ENCODE peak calls at places on chromosomes 1 and 21, in ten cellular contexts. S is transverse colon, Q is esophagus muscularis mucosa, V is suprapubic skin, J is H1, C is stomach, Z is SK-N-SH, M is sigmoid colon, H is HepG2, A is K562. T is an unnamed sample.

GRCh38 chr1:63836374-63836773 is 62.6 kb downstream of the ROR1 start:
- DNase-seq in M (no peak), Q (no peak), H (no peak), Z (no peak), C (no peak), V (no peak), S (no peak), A (no peak), J (no peak), T (no peak)

GRCh38 chr1:11388617-11389016 is 90.3 kb upstream of the DISP3 start:
- DNase-seq in C (no peak), J (no peak), A (no peak), M (no peak), S (no peak), Z (no peak), H (no peak), Q (no peak), V (no peak), T (no peak)

GRCh38 chr1:33161061-33161681 is 20.7 kb downstream of the TRIM62 start:
- DNase-seq in M (peak; percentile 82), Z (peak; percentile 97), H (no peak), S (no peak), Q (no peak), C (no peak), J (no peak), A (no peak), V (no peak), T (no peak)

GRCh38 chr1:150187560-150187931 is 37.8 kb downstream of the PLEKHO1 start:
- DNase-seq in M (no peak), J (no peak), Z (peak; percentile 19), C (no peak), Q (no peak), H (no peak), A (no peak), S (no peak), V (no peak), T (no peak)

GRCh38 chr21:44596068-44596725 is 3.9 kb upstream of the KRTAP10-6 start:
- DNase-seq in Q (peak; percentile 89), Z (no peak), V (no peak), M (no peak), H (no peak), S (no peak), J (peak; percentile 39), A (no peak), C (no peak), T (no peak)

GRCh38 chr1:160251006-160251405 is 11.3 kb downstream of the DCAF8 start:
- DNase-seq in H (no peak), V (no peak), Z (no peak), A (no peak), C (no peak), S (no peak), Q (no peak), J (no peak), M (no peak), T (no peak)

GRCh38 chr1:168626326-168626725 is 49.9 kb downstream of the XCL1 start:
- DNase-seq in C (no peak), V (no peak), S (no peak), A (no peak), Z (no peak), M (no peak), J (no peak), H (no peak), Q (no peak), T (no peak)

GRCh38 chr1:244732846-244733450 is 80.0 kb downstream of the DESI2 start:
- DNase-seq in A (no peak), Z (no peak), V (no peak), Q (no peak), S (no peak), H (no peak), C (no peak), J (no peak), M (no peak), T (peak; percentile 45)

GRCh38 chr1:234271243-234271606 is 102.0 kb upstream of the COA6 start:
- DNase-seq in S (no peak), M (no peak), Z (no peak), C (no peak), A (no peak), H (no peak), Q (no peak), V (no peak), J (no peak), T (no peak)

GRCh38 chr1:173393655-173393993 is 83.5 kb upstream of the PRDX6 start:
- DNase-seq in Z (no peak), H (no peak), S (no peak), A (no peak), C (no peak), M (no peak), V (no peak), Q (no peak), J (no peak), T (no peak)

GRCh38 chr1:237911911-237912310 is 21.2 kb upstream of the ZP4 start:
- DNase-seq in A (no peak), M (no peak), Q (no peak), C (no peak), H (no peak), V (no peak), Z (no peak), S (no peak), J (no peak), T (no peak)

GRCh38 chr1:237913345-237913744 is 22.6 kb upstream of the ZP4 start:
- DNase-seq in Z (no peak), H (no peak), S (no peak), Q (no peak), J (no peak), V (no peak), C (no peak), A (no peak), M (no peak), T (no peak)

DNA sequence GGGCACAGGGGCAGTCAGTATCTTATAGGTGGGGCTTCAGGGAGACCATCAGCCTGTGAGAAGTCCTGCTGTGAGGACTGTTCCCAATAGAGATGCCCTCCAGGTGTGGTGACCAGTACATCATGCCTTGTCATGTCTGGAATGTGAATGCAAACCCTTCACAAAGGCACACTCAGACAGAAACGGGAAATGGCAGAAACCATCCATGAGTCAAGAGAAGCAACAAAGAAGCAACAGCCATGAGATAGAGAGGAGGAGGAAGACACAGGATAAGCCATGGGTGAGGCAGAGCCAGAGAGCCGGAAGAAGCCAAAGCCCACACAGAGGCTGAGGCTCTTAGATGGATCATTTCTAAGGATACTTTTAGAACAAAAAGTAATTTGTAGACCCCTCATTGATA is 20.1 kb upstream of the ZP4 start:
- DNase-seq in J (no peak), A (no peak), V (no peak), S (no peak), Z (no peak), C (no peak), M (no peak), Q (no peak), H (no peak), T (no peak)
- H3K4me1 ChIP-seq in J (no peaks in the 10 kb centered on the region), A (no peaks in the 10 kb centered on the region), V (no peaks in the 10 kb centered on the region), S (no peaks in the 10 kb centered on the region), Z (no peaks in the 10 kb centered on the region), C (no peaks in the 10 kb centered on the region), M (no peaks in the 10 kb centered on the region), Q (no peaks in the 10 kb centered on the region), H (no peaks in the 10 kb centered on the region), T (no peaks in the 10 kb centered on the region)

GRCh38 chr21:41612674-41613250 is 104.8 kb upstream of the TMPRSS2 start:
- DNase-seq in Q (peak; percentile 94), J (peak; percentile 88), A (peak; percentile 76), S (peak; percentile 57), C (peak; percentile 65), M (peak; percentile 91), H (peak; percentile 15), V (peak; percentile 91), Z (peak; percentile 79), T (peak; percentile 87)

GRCh38 chr21:41615613-41616012 is 107.7 kb upstream of the TMPRSS2 start:
- DNase-seq in Z (no peak), M (no peak), V (no peak), C (no peak), S (no peak), H (no peak), A (no peak), J (no peak), Q (no peak), T (no peak)

GRCh38 chr21:41613421-41613998 is 105.6 kb upstream of the TMPRSS2 start:
- DNase-seq in C (no peak), Q (no peak), V (no peak), Z (no peak), M (no peak), A (no peak), H (no peak), S (no peak), J (no peak), T (no peak)

GRCh38 chr21:41614456-41615010 is 106.6 kb upstream of the TMPRSS2 start:
- DNase-seq in S (no peak), Z (no peak), Q (no peak), H (no peak), M (no peak), V (no peak), A (no peak), J (no peak), C (no peak), T (no peak)

DNA sequence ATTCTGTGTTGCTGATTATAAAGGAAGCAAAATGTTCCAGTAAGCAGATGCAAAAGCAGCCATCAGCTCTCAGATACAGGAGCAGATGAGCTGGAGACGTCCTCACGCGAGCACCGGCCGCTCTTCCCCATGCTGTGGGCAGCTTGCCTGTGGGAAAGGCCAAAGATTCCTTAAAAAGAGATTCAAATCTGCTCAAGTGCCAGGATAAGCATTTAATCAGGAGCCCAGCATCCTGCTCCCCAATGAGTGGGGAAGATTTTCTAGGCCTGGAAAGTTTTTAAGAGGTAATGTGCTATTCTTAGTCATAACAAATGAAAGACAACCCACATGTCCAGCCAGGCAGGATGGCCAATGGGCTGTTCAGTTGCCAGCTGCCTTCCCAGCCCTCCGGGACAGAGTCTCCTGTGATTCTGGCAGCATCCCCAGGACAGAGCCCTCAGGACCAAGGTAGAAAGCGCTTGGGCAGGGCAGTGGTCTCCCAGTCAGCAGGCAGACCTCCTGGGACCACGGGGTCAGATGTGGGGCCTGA is 108.2 kb upstream of the TMPRSS2 start:
- DNase-seq in J (no peak), M (peak; percentile 74), C (no peak), Q (no peak), H (no peak), Z (no peak), A (no peak), V (no peak), S (no peak), T (no peak)
- TF ChIP-seq EP300 in J (no peak), M (no peak), C (no peak), Q (no peak), H (no peak), Z (no peak), A (no peak), V (no peak), S (no peak), T (no peak)

GRCh38 chr1:212645563-212646543 is 37.3 kb downstream of the ATF3 start:
- DNase-seq in S (no peak), J (peak; percentile 35), C (no peak), Q (no peak), V (no peak), A (no peak), H (peak; percentile 18), Z (no peak), M (no peak), T (no peak)
- TF ChIP-seq POLR2AphosphoS5 in S (no peak), J (no peak), C (no peak), Q (no peak), V (no peak), A (no peak), H (no peak), Z (no peak), M (no peak), T (no peak)

DNA sequence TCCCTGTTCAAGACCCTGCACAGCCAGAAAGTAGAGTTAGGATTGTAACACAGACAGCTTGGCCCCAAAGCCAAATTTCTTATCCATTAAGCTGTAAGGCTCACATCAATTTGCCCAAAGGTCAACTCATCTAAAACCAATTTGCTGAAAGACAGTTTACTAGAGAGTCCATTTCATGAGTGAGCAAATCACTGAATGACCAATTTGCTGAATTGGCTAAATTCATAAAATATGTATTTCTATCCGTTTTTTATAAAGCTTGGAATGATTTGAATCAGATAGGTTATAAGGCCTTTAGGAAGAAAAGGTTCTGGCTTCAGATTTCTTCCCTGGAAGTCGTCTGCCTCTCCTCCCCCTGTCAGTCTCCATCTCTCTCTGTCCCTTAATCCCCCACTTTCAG is 168.1 kb downstream of the FCRL5 start:
- DNase-seq in M (no peak), V (no peak), A (no peak), Z (no peak), H (no peak), J (no peak), C (no peak), Q (no peak), S (no peak), T (no peak)
- H3K4me1 ChIP-seq in M (no peaks in the 10 kb centered on the region), V (no peaks in the 10 kb centered on the region), A (peaks cover 3% of the 10 kb centered on the region), Z (no peaks in the 10 kb centered on the region), H (peaks cover 7% of the 10 kb centered on the region), J (no peaks in the 10 kb centered on the region), C (no peaks in the 10 kb centered on the region), Q (no peaks in the 10 kb centered on the region), S (no peaks in the 10 kb centered on the region), T (no peaks in the 10 kb centered on the region)